ENCODE peak calls at places on chromosomes 2 and 18, in six cellular contexts. R is NCI-H187, K is NCI-H2171 treated with DMSO at 0.1 percent for 48 hours, P is neuronal stem cell, F is NCI-H510A treated with DMSO at 0.1 percent for 48 hours, V is RWPE1. Z is an unnamed sample.

GRCh38 chr2:70907130-70907756 is 28.5 kb upstream of the ATP6V1B1 start:
- DNase-seq in R (no peak), K (no peak), P (no peak), F (no peak), V (no peak), Z (no peak)

GRCh38 chr2:143473206-143473605 is 344.0 kb downstream of the ARHGAP15 start:
- DNase-seq in R (no peak), K (no peak), P (no peak), F (no peak), V (peak; percentile 62), Z (no peak)

GRCh38 chr18:48215876-48216638 is 193.1 kb downstream of the ZBTB7C start:
- DNase-seq in R (no peak), K (no peak), P (no peak), F (peak; percentile 10), V (no peak), Z (no peak)

GRCh38 chr2:27613985-27614384 is 14.8 kb downstream of the CCDC121 start:
- DNase-seq in R (no peak), K (no peak), P (no peak), F (no peak), V (no peak), Z (no peak)

GRCh38 chr18:34942276-34942675 is 98.9 kb upstream of the MAPRE2 start:
- DNase-seq in R (no peak), K (no peak), P (no peak), F (no peak), V (no peak), Z (no peak)

GRCh38 chr2:74516070-74516633 is 1.9 kb downstream of the TLX2 start:
- DNase-seq in R (no peak), K (no peak), P (no peak), F (peak; percentile 41), V (peak; percentile 65), Z (no peak)

GRCh38 chr18:48904847-48905394 is 45.8 kb downstream of the SMAD7 start:
- DNase-seq in R (no peak), K (no peak), P (no peak), F (no peak), V (no peak), Z (no peak)

GRCh38 chr18:25351773-25352628 is at the start of gene ZNF521:
- DNase-seq in R (peak; percentile 80), K (peak; percentile 91), P (peak; percentile 95), F (peak; percentile 82), V (peak; percentile 17), Z (no peak)

GRCh38 chr2:47026738-47027531 is 111.3 kb upstream of the MCFD2 start:
- DNase-seq in R (no peak), K (peak; percentile 79), P (no peak), F (no peak), V (peak; percentile 67), Z (no peak)

GRCh38 chr2:98479959-98480524 is 35.4 kb downstream of the INPP4A start:
- DNase-seq in R (no peak), K (peak; percentile 99), P (no peak), F (no peak), V (peak; percentile 93), Z (no peak)

GRCh38 chr2:146624429-146624828 is 1220.4 kb upstream of the ACVR2A start:
- DNase-seq in R (no peak), K (no peak), P (no peak), F (peak; percentile 22), V (no peak), Z (no peak)